ENCODE peak calls at places on chromosomes 13 and 19, in ten cellular contexts. I, U, L, Y, C, S, P, J, H and G are unnamed samples. For H3K4me1, the result is how much of the 10 kb centered on the place peaks cover.

GRCh38 chr19:4744451-4745170 is 21.0 kb upstream of the DPP9 start:
- DNase-seq in C (no peak), P (no peak), L (no peak), H (no peak), Y (no peak), J (no peak), S (peak), I (no peak), U (no peak), G (peak)

GRCh38 chr13:50309200-50309848 is 294.1 kb downstream of the KCNRG start:
- DNase-seq in L (no peak), U (no peak), I (no peak), J (no peak), C (no peak), P (no peak), Y (no peak), H (no peak), S (no peak), G (no peak)

GRCh38 chr13:55816976-55817601 is 1323.6 kb upstream of the PRR20A start:
- DNase-seq in L (no peak), I (no peak), C (no peak), P (no peak), S (no peak), Y (no peak), H (no peak), J (no peak), U (no peak), G (no peak)

GRCh38 chr19:38665950-38666661 is 18.7 kb downstream of the ACTN4 start:
- DNase-seq in P (peak), J (peak), I (peak), H (peak), L (peak), S (peak), Y (no peak), U (no peak), C (no peak), G (peak)

GRCh38 chr19:45349126-45349415 is 8.5 kb downstream of the KLC3 start:
- DNase-seq in Y (no peak), L (no peak), U (no peak), S (no peak), C (no peak), I (no peak), H (no peak), P (no peak), J (no peak), G (no peak)

GRCh38 chr19:4914736-4915501 is 5.6 kb downstream of the UHRF1 start:
- DNase-seq in S (no peak), C (no peak), Y (peak), U (no peak), J (no peak), P (no peak), I (no peak), L (peak), H (no peak), G (no peak)

GRCh38 chr13:44573790-44574465 is 2.2 kb downstream of the TSC22D1 start:
- DNase-seq in P (peak), L (no peak), Y (no peak), U (no peak), J (peak), H (no peak), I (no peak), C (peak), S (no peak), G (no peak)

GRCh38 chr19:30686252-30686762 is 314.1 kb downstream of the ZNF536 start:
- DNase-seq in P (peak), H (no peak), J (no peak), S (no peak), Y (no peak), U (no peak), I (no peak), L (no peak), C (peak), G (no peak)

GRCh38 chr19:16216744-16217670 is 19.3 kb downstream of the AP1M1 start:
- DNase-seq in H (no peak), U (no peak), J (no peak), L (peak), Y (no peak), I (no peak), C (peak), S (no peak), P (no peak), G (no peak)

GRCh38 chr13:43558942-43559341 is 227.8 kb downstream of the ENOX1 start:
- DNase-seq in Y (no peak), I (peak), C (no peak), P (no peak), L (no peak), S (no peak), J (no peak), U (no peak), H (no peak), G (no peak)

GRCh38 chr13:106373989-106374572 is 161.4 kb downstream of the EFNB2 start:
- DNase-seq in Y (no peak), I (no peak), L (no peak), H (no peak), C (no peak), P (no peak), U (no peak), J (no peak), S (no peak), G (no peak)

GRCh38 chr19:16588089-16588823 is 16.0 kb upstream of the SLC35E1 start:
- DNase-seq in P (peak), I (no peak), L (no peak), U (peak), S (no peak), Y (peak), C (peak), J (no peak), H (no peak), G (peak)

GRCh38 chr19:42271861-42272534 is 2.9 kb downstream of the CIC start:
- DNase-seq in J (no peak), C (no peak), I (no peak), S (no peak), H (no peak), L (no peak), P (no peak), U (no peak), Y (no peak), G (peak)

GRCh38 chr13:50589139-50589538 is 254.4 kb downstream of the DLEU7 start:
- DNase-seq in J (no peak), L (no peak), H (no peak), S (no peak), I (no peak), C (peak), Y (no peak), P (no peak), U (no peak), G (no peak)

GRCh38 chr13:32595306-32595705 is 9.1 kb downstream of the PDS5B start:
- DNase-seq in J (no peak), Y (no peak), U (no peak), I (no peak), L (no peak), P (no peak), H (no peak), C (no peak), S (no peak), G (no peak)

GRCh38 chr19:45154064-45154827 is 6.5 kb downstream of the NKPD1 start:
- DNase-seq in H (no peak), J (no peak), S (no peak), P (no peak), C (no peak), Y (no peak), L (peak), U (no peak), I (no peak), G (no peak)

GRCh38 chr19:8151499-8152035 is 2.2 kb upstream of the FBN3 start:
- DNase-seq in S (no peak), J (no peak), H (no peak), C (peak), U (no peak), Y (no peak), I (no peak), L (no peak), P (no peak), G (no peak)

GRCh38 chr19:10808937-10809655 is 26.9 kb downstream of the TMED1 start:
- DNase-seq in U (no peak), J (no peak), P (no peak), L (no peak), H (no peak), Y (no peak), S (no peak), C (no peak), I (no peak), G (no peak)

GRCh38 chr19:54302252-54302651 is 10.7 kb downstream of the LILRA5 start:
- DNase-seq in P (no peak), I (no peak), L (no peak), U (no peak), H (no peak), J (no peak), C (no peak), S (no peak), Y (no peak), G (no peak)

GRCh38 chr19:54297759-54298305 is 15.1 kb downstream of the LILRA5 start:
- DNase-seq in L (no peak), P (peak), J (peak), Y (no peak), I (no peak), H (no peak), C (no peak), S (no peak), U (no peak), G (no peak)

GRCh38 chr19:54298357-54299125 is 14.4 kb downstream of the LILRA5 start:
- DNase-seq in L (no peak), S (no peak), U (no peak), I (no peak), H (no peak), P (no peak), C (no peak), Y (no peak), J (no peak), G (no peak)

GRCh38 chr19:54299126-54299498 is 13.9 kb downstream of the LILRA5 start:
- DNase-seq in C (no peak), U (no peak), Y (no peak), S (no peak), H (no peak), L (no peak), J (no peak), I (no peak), P (no peak), G (no peak)

GRCh38 chr19:54299515-54299914 is 13.5 kb downstream of the LILRA5 start:
- DNase-seq in I (no peak), H (no peak), U (no peak), C (no peak), L (no peak), S (no peak), P (no peak), Y (no peak), J (no peak), G (no peak)
- H3K4me1 ChIP-seq in I (under half), H (under half), U (under half), C (under half), L (under half), S (under half), P (under half), Y (under half), J (under half), G (under half)

DNA sequence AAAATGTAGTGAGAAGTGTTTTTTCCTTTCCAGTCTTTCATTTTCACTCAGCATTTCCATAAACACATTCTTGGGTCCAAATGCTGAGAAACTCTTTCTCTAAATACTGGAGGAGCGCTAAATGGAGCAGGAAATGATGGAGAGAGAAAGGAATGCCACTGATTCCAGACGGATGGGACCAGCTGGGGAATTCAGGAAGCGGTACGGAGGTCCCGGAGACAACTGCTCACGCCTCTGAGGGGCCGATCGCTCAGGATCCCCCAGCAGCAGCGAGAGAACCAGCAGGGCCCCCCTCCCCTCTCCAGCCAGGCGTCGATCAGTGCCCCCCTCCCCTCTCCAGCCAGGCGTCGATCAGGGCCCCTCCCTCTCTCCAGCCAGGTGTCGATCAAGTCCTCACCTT is 13.2 kb downstream of the RASA3 start:
- DNase-seq in Y (no peak), H (no peak), I (no peak), P (peak), C (peak), S (peak), L (no peak), U (no peak), J (peak), G (peak)
- H3K4me3 ChIP-seq in Y (no peak), H (no peak), I (peak), P (peak), C (no peak), S (no peak), L (no peak), U (no peak), J (no peak), G (no peak)

GRCh38 chr19:43754312-43754561 is 525 bp downstream of the SMG9 start:
- DNase-seq in H (no peak), C (no peak), P (no peak), J (no peak), S (no peak), I (no peak), U (no peak), Y (no peak), L (no peak), G (no peak)
- H3K4me1 ChIP-seq in H (under half), C (under half), P (under half), J (under half), S (half or more), I (under half), U (under half), Y (under half), L (under half), G (under half)

GRCh38 chr19:14350866-14351265 is 30.4 kb upstream of the ADGRE5 start:
- DNase-seq in L (no peak), Y (no peak), P (no peak), I (no peak), J (no peak), U (no peak), S (no peak), C (no peak), H (no peak), G (no peak)

GRCh38 chr19:14350302-14350701 is 30.9 kb upstream of the ADGRE5 start:
- DNase-seq in Y (no peak), H (no peak), P (no peak), L (no peak), S (no peak), J (peak), C (no peak), U (no peak), I (no peak), G (no peak)

GRCh38 chr19:14349426-14349825 is 31.8 kb upstream of the ADGRE5 start:
- DNase-seq in P (no peak), U (no peak), Y (no peak), I (no peak), L (no peak), S (no peak), J (no peak), H (no peak), C (no peak), G (no peak)

GRCh38 chr19:14346279-14346678 is 35.0 kb upstream of the ADGRE5 start:
- DNase-seq in C (no peak), L (no peak), J (no peak), H (no peak), S (no peak), I (no peak), Y (no peak), P (no peak), U (no peak), G (no peak)

DNA sequence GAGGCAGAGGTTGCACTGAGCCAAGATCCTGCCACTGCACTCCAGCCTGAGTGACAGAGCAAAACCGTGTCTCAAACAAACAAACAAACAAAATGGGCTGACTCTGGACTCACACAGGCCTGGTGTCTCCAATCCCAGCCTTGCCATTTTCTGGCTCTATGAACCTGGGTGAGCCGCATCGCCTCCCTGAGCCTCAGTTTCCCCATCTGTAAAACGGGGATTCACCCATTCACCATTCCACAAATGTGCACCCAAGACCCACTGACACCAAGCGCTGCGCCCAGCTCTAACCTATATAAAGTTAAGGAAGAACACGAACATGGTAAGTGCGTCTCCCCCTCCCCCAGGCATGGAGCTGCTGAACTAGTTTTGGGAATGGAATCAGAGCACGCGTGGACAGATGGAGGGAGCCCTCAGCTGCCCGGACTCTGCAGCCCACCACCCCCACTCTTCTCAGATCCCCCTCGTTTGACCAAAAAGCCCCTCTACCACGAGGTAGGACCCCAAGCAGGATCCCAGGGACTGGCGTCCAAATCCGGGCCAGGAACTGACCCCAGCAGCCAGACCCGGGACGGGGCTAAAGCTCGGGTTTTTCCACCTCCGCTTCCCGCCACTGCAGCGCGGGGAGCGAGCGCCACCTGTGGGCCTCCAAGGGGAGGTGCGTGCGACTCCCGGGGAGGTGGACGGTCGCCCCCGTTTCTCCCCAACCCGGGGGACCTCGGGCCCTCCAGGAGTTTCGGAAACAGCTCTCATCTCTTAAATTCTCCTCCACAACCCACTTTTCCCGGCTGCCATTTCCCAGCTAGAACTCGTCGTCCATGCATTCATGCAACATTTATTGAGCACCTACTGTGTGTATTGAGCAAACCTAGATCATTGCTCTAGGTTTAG is 33.0 kb upstream of the ADGRE5 start:
- DNase-seq in H (peak), I (peak), L (peak), U (peak), P (peak), Y (peak), C (peak), J (peak), S (peak), G (peak)
- H3K4me3 ChIP-seq in H (no peak), I (peak), L (no peak), U (peak), P (peak), Y (peak), C (peak), J (no peak), S (peak), G (no peak)

GRCh38 chr19:18847516-18848463 is 16.0 kb downstream of the UPF1 start:
- DNase-seq in S (no peak), H (no peak), P (no peak), U (no peak), C (peak), Y (no peak), I (no peak), J (no peak), L (peak), G (no peak)

GRCh38 chr19:18846862-18847515 is 15.2 kb downstream of the UPF1 start:
- DNase-seq in P (peak), J (peak), H (no peak), C (peak), I (peak), Y (peak), S (peak), L (peak), U (peak), G (peak)

GRCh38 chr19:18844806-18845329 is 13.1 kb downstream of the UPF1 start:
- DNase-seq in P (no peak), U (no peak), S (no peak), I (no peak), C (peak), H (no peak), Y (no peak), J (no peak), L (no peak), G (peak)

GRCh38 chr19:18843960-18844359 is 12.2 kb downstream of the UPF1 start:
- DNase-seq in I (no peak), U (no peak), L (no peak), J (no peak), H (no peak), Y (no peak), C (no peak), P (no peak), S (no peak), G (no peak)

DNA sequence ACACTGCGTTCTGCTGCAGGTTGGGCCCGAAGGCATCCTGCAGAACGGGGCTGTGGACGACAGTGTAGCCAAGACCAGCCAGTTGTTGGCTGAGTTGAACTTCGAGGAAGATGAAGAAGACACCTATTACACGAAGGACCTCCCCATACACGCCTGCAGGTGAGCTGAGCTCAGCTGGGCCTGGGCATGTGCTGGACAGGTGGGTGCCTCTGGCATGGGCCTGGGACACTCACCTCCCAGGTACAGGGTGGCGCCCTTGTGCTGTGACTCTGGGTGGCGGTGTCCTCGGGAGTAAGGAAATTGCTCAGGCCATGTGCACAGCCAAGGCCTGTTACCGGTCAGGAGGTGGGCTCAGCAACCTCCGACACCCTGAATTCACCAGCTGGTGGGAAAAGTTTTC is 14.2 kb downstream of the UPF1 start:
- DNase-seq in I (no peak), Y (no peak), U (no peak), S (no peak), H (no peak), C (peak), J (no peak), P (no peak), L (no peak), G (no peak)
- H3K4me1 ChIP-seq in I (half or more), Y (under half), U (under half), S (half or more), H (under half), C (half or more), J (under half), P (under half), L (under half), G (under half)

GRCh38 chr13:99983401-99984133 is 2.0 kb downstream of the ZIC2 start:
- DNase-seq in P (peak), U (no peak), C (peak), Y (no peak), L (no peak), H (no peak), I (no peak), J (peak), S (no peak), G (no peak)

GRCh38 chr13:99982741-99983400 is 1.3 kb downstream of the ZIC2 start:
- DNase-seq in J (peak), Y (no peak), L (no peak), P (peak), I (no peak), C (peak), H (no peak), U (no peak), S (no peak), G (no peak)

GRCh38 chr13:99981115-99982020 is at the start of gene ZIC2:
- DNase-seq in Y (no peak), S (no peak), L (no peak), J (peak), C (peak), H (no peak), I (no peak), P (peak), U (peak), G (peak)

GRCh38 chr13:99980201-99981114 is 1.1 kb upstream of the ZIC2 start:
- DNase-seq in U (peak), L (peak), H (no peak), Y (peak), J (peak), P (peak), I (peak), C (peak), S (no peak), G (peak)

DNA sequence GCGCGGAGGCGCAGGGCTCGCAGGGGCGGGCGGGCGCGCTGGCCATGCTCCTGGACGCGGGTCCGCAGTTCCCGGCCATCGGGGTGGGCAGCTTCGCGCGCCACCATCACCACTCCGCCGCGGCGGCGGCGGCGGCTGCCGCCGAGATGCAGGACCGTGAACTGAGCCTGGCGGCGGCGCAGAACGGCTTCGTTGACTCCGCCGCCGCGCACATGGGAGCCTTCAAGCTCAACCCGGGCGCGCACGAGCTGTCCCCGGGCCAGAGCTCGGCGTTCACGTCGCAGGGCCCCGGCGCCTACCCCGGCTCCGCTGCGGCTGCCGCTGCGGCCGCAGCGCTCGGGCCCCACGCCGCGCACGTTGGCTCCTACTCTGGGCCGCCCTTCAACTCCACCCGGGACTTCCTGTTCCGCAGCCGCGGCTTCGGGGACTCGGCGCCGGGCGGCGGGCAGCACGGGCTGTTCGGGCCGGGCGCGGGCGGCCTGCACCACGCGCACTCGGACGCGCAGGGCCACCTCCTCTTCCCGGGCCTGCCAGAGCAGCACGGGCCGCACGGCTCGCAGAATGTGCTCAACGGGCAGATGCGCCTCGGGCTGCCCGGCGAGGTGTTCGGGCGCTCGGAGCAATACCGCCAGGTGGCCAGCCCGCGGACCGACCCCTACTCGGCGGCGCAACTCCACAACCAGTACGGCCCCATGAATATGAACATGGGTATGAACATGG is 597 bp downstream of the ZIC2 start:
- DNase-seq in I (no peak), J (peak), L (no peak), C (peak), P (peak), H (no peak), S (no peak), U (no peak), Y (no peak), G (no peak)
- H3K4me3 ChIP-seq in I (peak), J (peak), L (peak), C (no peak), P (peak), H (peak), S (peak), U (no peak), Y (peak), G (peak)